ENCODE peak calls at places on chromosomes 6 and 20, in six cellular contexts. R is stomach, A is WERI-Rb-1, H is HCT116, Z is small intestine, N is left lung. E is an unnamed sample.

GRCh38 chr6:63014290-63014689 is 197.0 kb upstream of the FKBP1C start:
- DNase-seq in R (no peak), A (no peak), H (no peak), Z (no peak), N (no peak), E (no peak)

GRCh38 chr6:51996296-51996947 is 91.0 kb downstream of the PKHD1 start:
- DNase-seq in R (no peak), A (no peak), H (no peak), Z (no peak), N (no peak), E (no peak)

GRCh38 chr6:124119591-124119990 is 315.9 kb downstream of the NKAIN2 start:
- DNase-seq in R (no peak), A (peak), H (no peak), Z (no peak), N (no peak), E (no peak)

GRCh38 chr20:61937146-61937962 is 128.3 kb downstream of the TAF4 start:
- DNase-seq in R (no peak), A (peak), H (no peak), Z (no peak), N (peak), E (peak)

GRCh38 chr6:71080793-71081192 is 123.9 kb upstream of the B3GAT2 start:
- DNase-seq in R (no peak), A (no peak), H (no peak), Z (no peak), N (no peak), E (no peak)

GRCh38 chr20:8074931-8075330 is 55.4 kb upstream of the TMX4 start:
- DNase-seq in R (no peak), A (no peak), H (no peak), Z (no peak), N (no peak), E (no peak)

GRCh38 chr6:68094070-68094469 is 541.0 kb upstream of the ADGRB3 start:
- DNase-seq in R (no peak), A (no peak), H (no peak), Z (no peak), N (no peak), E (no peak)

GRCh38 chr6:106913676-106914280 is 60.8 kb downstream of the CD24 start:
- DNase-seq in R (no peak), A (no peak), H (no peak), Z (no peak), N (no peak), E (no peak)

GRCh38 chr20:58870293-58871014 is 17.9 kb downstream of the GNAS start:
- DNase-seq in R (peak), A (peak), H (no peak), Z (peak), N (peak), E (peak)

GRCh38 chr6:147167576-147168461 is 36.4 kb upstream of the STXBP5 start:
- DNase-seq in R (no peak), A (no peak), H (no peak), Z (no peak), N (no peak), E (no peak)

GRCh38 chr6:166998256-166999144 is 697 bp upstream of the CEP43 start:
- DNase-seq in R (peak), A (no peak), H (no peak), Z (peak), N (peak), E (peak)

GRCh38 chr20:7399114-7399513 is 541.1 kb downstream of the HAO1 start:
- DNase-seq in R (no peak), A (no peak), H (no peak), Z (no peak), N (no peak), E (no peak)

GRCh38 chr20:46169245-46170171 is 51.4 kb downstream of the CD40 start:
- DNase-seq in R (no peak), A (no peak), H (no peak), Z (no peak), N (no peak), E (no peak)

GRCh38 chr20:19784511-19785172 is 26.6 kb downstream of the RIN2 start:
- DNase-seq in R (peak), A (peak), H (peak), Z (peak), N (peak), E (peak)

GRCh38 chr20:35621560-35621946 is 5.9 kb downstream of the SPAG4 start:
- DNase-seq in R (no peak), A (no peak), H (no peak), Z (no peak), N (no peak), E (no peak)

GRCh38 chr20:57218489-57218888 is 48.0 kb downstream of the BMP7 start:
- DNase-seq in R (no peak), A (no peak), H (no peak), Z (no peak), N (no peak), E (no peak)

GRCh38 chr20:51342510-51343236 is 199.8 kb downstream of the NFATC2 start:
- DNase-seq in R (no peak), A (no peak), H (no peak), Z (no peak), N (no peak), E (no peak)

GRCh38 chr20:24131281-24131680 is 142.7 kb upstream of the GGTLC1 start:
- DNase-seq in R (no peak), A (no peak), H (no peak), Z (no peak), N (no peak), E (no peak)

GRCh38 chr6:30885999-30886896 is 1.9 kb downstream of the DDR1 start:
- DNase-seq in R (peak), A (peak), H (peak), Z (peak), N (no peak), E (no peak)

GRCh38 chr6:110360671-110361070 is 2.5 kb upstream of the METTL24 start:
- DNase-seq in R (no peak), A (no peak), H (no peak), Z (peak), N (no peak), E (no peak)

GRCh38 chr20:38298768-38299288 is 5.1 kb upstream of the BPI start:
- DNase-seq in R (peak), A (no peak), H (no peak), Z (no peak), N (no peak), E (peak)

GRCh38 chr6:28634758-28635546 is 109.3 kb downstream of the GPX5 start:
- DNase-seq in R (no peak), A (peak), H (no peak), Z (no peak), N (no peak), E (no peak)

GRCh38 chr6:112618796-112619195 is 271.7 kb downstream of the RFPL4B start:
- DNase-seq in R (no peak), A (peak), H (peak), Z (no peak), N (no peak), E (no peak)

GRCh38 chr6:31794866-31795615 is 511 bp downstream of the VARS1 start:
- DNase-seq in R (no peak), A (no peak), H (no peak), Z (no peak), N (peak), E (no peak)

GRCh38 chr20:48604426-48604825 is 223.4 kb downstream of the PREX1 start:
- DNase-seq in R (no peak), A (no peak), H (no peak), Z (no peak), N (no peak), E (peak)

GRCh38 chr6:150327117-150327774 is 41.6 kb upstream of the IYD start:
- DNase-seq in R (no peak), A (no peak), H (no peak), Z (peak), N (no peak), E (no peak)

GRCh38 chr6:5318617-5319016 is 57.3 kb downstream of the FARS2 start:
- DNase-seq in R (no peak), A (no peak), H (no peak), Z (no peak), N (no peak), E (no peak)

GRCh38 chr6:142693446-142693845 is 251.5 kb downstream of the HIVEP2 start:
- DNase-seq in R (no peak), A (no peak), H (no peak), Z (peak), N (no peak), E (no peak)

GRCh38 chr6:121086876-121087275 is 247.4 kb downstream of the TBC1D32 start:
- DNase-seq in R (no peak), A (no peak), H (no peak), Z (no peak), N (no peak), E (no peak)

GRCh38 chr20:35199696-35200095 is 26.8 kb upstream of the MMP24 start:
- DNase-seq in R (no peak), A (no peak), H (no peak), Z (no peak), N (no peak), E (no peak)

GRCh38 chr6:5981274-5982026 is 25.3 kb downstream of the NRN1 start:
- DNase-seq in R (no peak), A (no peak), H (no peak), Z (no peak), N (no peak), E (no peak)

GRCh38 chr6:83138758-83139157 is 54.3 kb downstream of the PGM3 start:
- DNase-seq in R (no peak), A (no peak), H (no peak), Z (no peak), N (no peak), E (no peak)

GRCh38 chr20:24098886-24099285 is 110.3 kb upstream of the GGTLC1 start:
- DNase-seq in R (no peak), A (no peak), H (no peak), Z (no peak), N (no peak), E (no peak)

GRCh38 chr6:37566209-37566859 is 66.6 kb upstream of the CCDC167 start:
- DNase-seq in R (peak), A (peak), H (no peak), Z (peak), N (peak), E (peak)

GRCh38 chr6:25297823-25298507 is 18.8 kb downstream of the CARMIL1 start:
- DNase-seq in R (no peak), A (no peak), H (no peak), Z (no peak), N (no peak), E (no peak)

DNA sequence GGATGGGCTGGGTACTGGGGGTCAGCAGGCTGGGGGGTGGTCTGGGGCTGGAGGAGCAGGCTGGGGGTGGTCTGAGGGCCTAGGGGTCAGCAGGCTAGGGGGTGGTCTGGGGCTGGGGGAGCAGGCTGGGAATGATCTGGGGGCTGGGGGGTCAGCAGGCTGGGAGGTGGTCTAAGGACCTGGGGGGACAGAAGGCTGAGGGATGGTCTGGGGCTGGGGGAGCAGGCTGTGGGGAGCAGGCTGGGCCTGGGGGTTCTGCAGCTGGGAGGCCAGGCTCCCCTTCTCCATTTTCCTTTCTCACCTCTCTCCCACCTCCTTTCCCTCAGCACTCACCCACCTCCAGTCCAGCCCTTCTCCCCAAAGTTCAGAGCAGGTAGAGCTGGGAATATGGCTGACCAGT is 114.2 kb downstream of the PSMB1 start:
- DNase-seq in R (no peak), A (no peak), H (no peak), Z (no peak), N (no peak), E (no peak)
- H3K27ac ChIP-seq in R (no peak), A (peak), H (no peak), Z (no peak), N (no peak), E (no peak)

GRCh38 chr20:63033635-63034510 is 27.1 kb upstream of the BHLHE23 start:
- DNase-seq in R (no peak), A (no peak), H (no peak), Z (no peak), N (peak), E (no peak)
- H3K4me3 ChIP-seq in R (no peak), A (no peak), H (no peak), Z (no peak), N (no peak), E (no peak)

DNA sequence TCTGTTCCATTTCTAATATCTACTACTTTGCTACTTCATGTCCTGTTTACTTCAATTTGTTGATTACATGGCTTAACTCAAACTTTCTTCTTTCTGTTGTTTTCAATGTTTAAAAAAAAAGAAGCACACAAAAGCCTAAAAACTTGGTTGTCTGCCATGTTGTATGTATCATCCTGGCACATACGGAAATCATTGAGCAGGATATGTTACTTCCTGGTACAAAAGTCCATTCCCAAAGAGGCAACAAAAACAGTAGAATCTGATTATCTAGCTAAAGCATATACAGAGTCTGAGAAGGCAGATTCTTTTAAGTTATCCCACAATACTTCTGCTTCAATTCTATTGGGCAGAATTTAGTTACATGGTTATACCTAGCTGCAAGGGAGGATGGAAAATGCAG is 14.5 kb upstream of the COL12A1 start:
- DNase-seq in R (no peak), A (no peak), H (no peak), Z (peak), N (no peak), E (no peak)
- H3K27ac ChIP-seq in R (no peak), A (no peak), H (no peak), Z (no peak), N (no peak), E (no peak)

GRCh38 chr20:13221673-13222318 is 722 bp downstream of the ISM1 start:
- DNase-seq in R (no peak), A (peak), H (peak), Z (peak), N (peak), E (peak)

GRCh38 chr20:13219327-13220193 is 1.5 kb upstream of the ISM1 start:
- DNase-seq in R (no peak), A (no peak), H (no peak), Z (no peak), N (no peak), E (no peak)

GRCh38 chr20:13220194-13220856 is 749 bp upstream of the ISM1 start:
- DNase-seq in R (peak), A (peak), H (no peak), Z (peak), N (peak), E (peak)

GRCh38 chr20:13221313-13221672 is 219 bp downstream of the ISM1 start:
- DNase-seq in R (no peak), A (no peak), H (no peak), Z (no peak), N (no peak), E (no peak)

DNA sequence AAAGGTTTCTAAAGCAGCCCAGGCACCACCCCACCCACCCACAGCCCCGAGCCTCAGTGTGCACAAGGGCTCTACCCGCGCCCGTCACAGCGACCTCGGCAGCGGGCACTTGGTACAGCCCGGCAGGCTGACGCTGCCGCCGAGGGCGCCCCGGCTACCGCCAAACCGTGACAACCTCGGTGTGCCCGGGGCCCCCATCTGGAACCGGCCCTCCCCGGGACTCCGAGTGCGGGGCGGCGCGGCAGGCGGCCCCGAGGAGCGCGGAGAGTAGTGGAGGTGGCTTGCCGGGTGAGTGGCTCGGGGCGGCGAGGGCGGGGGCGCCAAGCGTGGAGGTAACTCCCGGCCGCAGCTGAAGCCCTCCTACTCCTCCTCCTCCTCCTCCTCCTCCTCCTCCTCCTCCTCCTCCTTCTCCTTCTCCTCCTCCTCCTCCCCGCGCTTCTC is at the start of gene ISM1:
- DNase-seq in R (no peak), A (no peak), H (no peak), Z (no peak), N (peak), E (peak)
- H3K4me3 ChIP-seq in R (peak), A (peak), H (peak), Z (peak), N (peak), E (peak)

DNA sequence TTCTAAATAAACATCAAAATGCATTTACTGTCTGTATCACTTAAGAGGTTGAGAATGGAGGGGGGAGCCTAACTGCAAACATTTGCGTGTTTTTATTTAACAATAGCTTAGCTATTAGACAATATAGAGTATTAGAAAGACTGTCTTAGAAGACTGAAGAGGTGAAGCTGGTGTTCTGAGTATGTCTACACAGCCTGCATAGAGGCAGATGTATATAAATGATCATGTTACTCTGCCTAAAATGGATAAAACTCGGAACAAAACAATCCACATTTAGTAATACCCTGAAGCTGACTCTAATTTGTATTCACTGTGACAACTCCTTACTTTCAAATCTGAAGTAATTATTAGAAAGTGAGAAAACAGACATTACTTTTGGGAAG is 181.9 kb downstream of the GMPR start:
- DNase-seq in R (no peak), A (no peak), H (no peak), Z (no peak), N (no peak), E (no peak)
- H3K27ac ChIP-seq in R (peak), A (no peak), H (no peak), Z (peak), N (peak), E (peak)

E was measured in lower lobe of right lung.